ENCODE peak calls at places on chromosomes 4 and X, in six cellular contexts. E is uterus, S is A549, R is transverse colon, M is right lobe of liver, Q is adrenal gland. Y is an unnamed sample.

GRCh38 chrX:129945131-129945530 is 37.3 kb upstream of the BCORL1 start:
- DNase-seq in E (no peak), M (no peak), S (no peak), Q (no peak), R (no peak), Y (no peak)

GRCh38 chrX:73851014-73852009 is 288.3 kb downstream of the CHIC1 start:
- DNase-seq in E (peak; percentile 89), M (peak; percentile 84), R (peak; percentile 90), S (no peak), Q (no peak), Y (peak; percentile 97)

GRCh38 chrX:45714864-45715263 is 514.2 kb upstream of the DIPK2B start:
- DNase-seq in E (no peak), R (peak; percentile 11), S (no peak), Q (peak; percentile 44), M (no peak), Y (no peak)

GRCh38 chrX:50765986-50766385 is 48.0 kb downstream of the SHROOM4 start:
- DNase-seq in R (no peak), S (no peak), M (no peak), Q (no peak), E (no peak), Y (no peak)

GRCh38 chrX:3176439-3176820 is 135.2 kb downstream of the ARSF start:
- DNase-seq in S (no peak), Q (no peak), E (no peak), R (no peak), M (no peak), Y (no peak)

GRCh38 chr4:54473077-54473545 is 184.6 kb upstream of the KIT start:
- DNase-seq in M (no peak), S (no peak), Q (no peak), R (no peak), E (no peak), Y (no peak)

GRCh38 chr4:81982846-81983540 is 390.8 kb downstream of the HNRNPD start:
- DNase-seq in Q (no peak), E (no peak), M (no peak), S (no peak), R (no peak), Y (no peak)

GRCh38 chrX:109270580-109271484 is 211.1 kb downstream of the GUCY2F start:
- DNase-seq in R (peak; percentile 57), M (no peak), S (no peak), Q (no peak), E (no peak), Y (no peak)

GRCh38 chr4:1578968-1579833 is 104.9 kb downstream of the FAM53A start:
- DNase-seq in E (peak; percentile 77), Q (peak; percentile 74), R (peak; percentile 80), S (peak; percentile 72), M (peak; percentile 82), Y (peak; percentile 80)

GRCh38 chr4:1577818-1578217 is 106.3 kb downstream of the FAM53A start:
- DNase-seq in S (no peak), E (no peak), R (no peak), M (no peak), Q (no peak), Y (no peak)

GRCh38 chr4:1582227-1582626 is 101.9 kb downstream of the FAM53A start:
- DNase-seq in S (no peak), R (no peak), E (no peak), Q (no peak), M (peak; percentile 65), Y (no peak)

GRCh38 chr4:1578301-1578781 is 105.8 kb downstream of the FAM53A start:
- DNase-seq in E (no peak), M (no peak), S (no peak), R (no peak), Q (no peak), Y (no peak)

DNA sequence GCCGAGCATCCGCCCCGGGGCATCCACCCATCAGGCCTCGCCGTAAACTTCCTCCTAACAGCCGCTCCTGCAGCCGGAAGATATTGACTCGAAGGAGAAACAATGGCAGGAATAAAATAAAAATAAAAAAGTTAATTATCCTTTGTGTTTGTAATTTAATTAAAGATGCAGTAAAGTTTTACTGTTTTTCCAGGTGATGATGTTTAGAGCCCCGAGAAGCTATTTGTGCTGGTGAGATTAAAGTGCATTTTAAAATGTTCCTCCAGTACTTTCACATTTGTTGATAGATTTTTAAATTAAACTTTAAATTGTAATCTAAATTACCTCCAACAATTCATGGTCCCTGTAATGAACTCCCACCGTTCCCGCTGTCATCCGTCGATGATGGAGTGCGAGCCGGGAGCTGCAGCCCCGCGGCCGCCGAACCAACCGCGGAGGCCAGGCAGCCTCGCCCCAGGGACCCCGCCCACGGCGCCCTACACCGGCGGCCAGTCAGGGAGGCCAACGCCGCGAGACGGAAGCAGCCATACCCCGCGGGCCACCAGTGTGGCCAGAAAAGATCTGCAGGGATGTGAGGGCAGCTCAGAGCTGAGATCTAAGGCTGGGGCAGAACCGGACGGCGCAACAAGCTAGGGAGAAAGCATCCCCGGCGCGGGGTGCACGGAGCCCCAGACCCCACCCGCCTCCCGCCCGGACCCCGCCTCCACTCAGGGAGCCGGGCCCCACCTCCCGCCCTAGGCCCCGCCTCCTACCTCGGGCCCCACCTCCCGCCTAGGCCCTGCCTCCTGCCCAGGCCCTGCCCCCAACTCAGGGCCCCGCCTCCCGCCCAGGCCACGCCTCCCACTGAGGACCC is 104.1 kb downstream of the FAM53A start:
- DNase-seq in R (peak; percentile 91), E (peak; percentile 91), S (peak; percentile 61), Q (peak; percentile 94), M (peak; percentile 94), Y (peak; percentile 90)
- TF ChIP-seq POLR2A in R (peak; percentile 68), E (peak; percentile 50), S (peak; percentile 25), Q (peak; percentile 46), M (peak; percentile 29), Y (no peak)

GRCh38 chr4:156945532-156945931 is 26.1 kb downstream of the PDGFC start:
- DNase-seq in E (no peak), R (no peak), S (no peak), Q (no peak), M (no peak), Y (no peak)

GRCh38 chr4:156949373-156949814 is 22.2 kb downstream of the PDGFC start:
- DNase-seq in E (no peak), S (no peak), Q (no peak), M (no peak), R (no peak), Y (no peak)

GRCh38 chr4:156948738-156949137 is 22.9 kb downstream of the PDGFC start:
- DNase-seq in E (no peak), M (no peak), R (no peak), S (no peak), Q (no peak), Y (no peak)

GRCh38 chr4:156948133-156948532 is 23.5 kb downstream of the PDGFC start:
- DNase-seq in M (no peak), E (no peak), Q (no peak), R (no peak), S (no peak), Y (no peak)

DNA sequence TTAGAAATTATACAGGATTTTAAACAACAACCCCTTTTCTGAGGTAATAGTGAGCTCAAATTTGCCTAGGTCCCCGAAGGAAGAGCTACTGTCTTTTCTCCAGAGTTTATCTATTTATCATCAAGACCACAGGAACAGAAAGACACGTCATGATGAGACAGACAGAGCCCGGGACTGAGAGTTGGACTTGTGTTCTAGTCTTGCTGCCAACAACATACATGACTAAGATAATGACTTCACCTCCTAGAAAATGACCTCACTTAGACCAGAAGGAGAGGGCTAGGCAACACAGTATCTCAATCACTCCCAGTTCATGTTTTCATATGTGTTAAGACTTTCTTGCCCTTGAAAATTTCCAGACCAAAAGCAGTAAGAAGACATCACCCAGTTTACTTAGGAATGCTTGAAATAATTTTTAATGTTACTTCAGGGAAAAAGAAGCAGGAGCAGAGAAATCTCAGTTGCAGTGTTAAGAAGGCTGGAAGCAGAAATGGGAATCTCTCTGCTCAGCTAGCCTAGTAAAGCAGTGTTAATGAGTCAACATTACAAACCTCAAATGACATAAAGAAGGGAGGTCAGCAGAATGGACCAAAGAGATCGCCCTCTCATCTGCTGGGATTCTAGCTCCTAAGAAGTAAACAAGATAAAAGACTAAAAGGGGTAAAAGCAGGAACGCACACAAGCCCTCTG is 24.9 kb downstream of the PDGFC start:
- DNase-seq in M (no peak), S (peak; percentile 18), R (no peak), Q (peak; percentile 67), E (peak; percentile 27), Y (peak; percentile 42)
- H3K4me3 ChIP-seq in M (no peak overlapping the region), S (no peak overlapping the region), R (no peak overlapping the region), Q (no peak overlapping the region), E (no peak overlapping the region), Y (no peak overlapping the region)

DNA sequence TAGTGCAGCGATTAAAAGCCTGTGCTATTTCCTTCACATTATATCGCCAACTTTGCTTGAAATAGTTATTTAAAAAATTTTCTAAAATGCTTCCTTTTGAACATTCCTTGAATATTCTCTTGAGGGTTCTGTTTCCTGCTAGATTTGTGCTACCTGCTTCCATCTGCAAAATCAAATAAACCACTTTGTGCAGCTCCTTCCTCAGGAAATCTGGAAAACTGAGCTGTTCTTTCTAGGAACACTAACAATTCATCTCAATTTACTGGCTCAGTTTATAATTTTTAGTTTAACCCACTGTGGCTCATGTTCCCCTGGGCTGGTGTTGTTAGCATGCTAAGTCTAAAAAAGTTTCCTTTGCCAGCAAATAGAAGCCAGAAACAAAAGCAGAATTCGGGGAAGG is 88.1 kb upstream of the LCORL start:
- DNase-seq in R (no peak), S (no peak), Q (no peak), E (no peak), M (no peak), Y (no peak)
- TF ChIP-seq POLR2A in R (no peak), S (no peak), Q (no peak), E (no peak), M (no peak), Y (no peak)

DNA sequence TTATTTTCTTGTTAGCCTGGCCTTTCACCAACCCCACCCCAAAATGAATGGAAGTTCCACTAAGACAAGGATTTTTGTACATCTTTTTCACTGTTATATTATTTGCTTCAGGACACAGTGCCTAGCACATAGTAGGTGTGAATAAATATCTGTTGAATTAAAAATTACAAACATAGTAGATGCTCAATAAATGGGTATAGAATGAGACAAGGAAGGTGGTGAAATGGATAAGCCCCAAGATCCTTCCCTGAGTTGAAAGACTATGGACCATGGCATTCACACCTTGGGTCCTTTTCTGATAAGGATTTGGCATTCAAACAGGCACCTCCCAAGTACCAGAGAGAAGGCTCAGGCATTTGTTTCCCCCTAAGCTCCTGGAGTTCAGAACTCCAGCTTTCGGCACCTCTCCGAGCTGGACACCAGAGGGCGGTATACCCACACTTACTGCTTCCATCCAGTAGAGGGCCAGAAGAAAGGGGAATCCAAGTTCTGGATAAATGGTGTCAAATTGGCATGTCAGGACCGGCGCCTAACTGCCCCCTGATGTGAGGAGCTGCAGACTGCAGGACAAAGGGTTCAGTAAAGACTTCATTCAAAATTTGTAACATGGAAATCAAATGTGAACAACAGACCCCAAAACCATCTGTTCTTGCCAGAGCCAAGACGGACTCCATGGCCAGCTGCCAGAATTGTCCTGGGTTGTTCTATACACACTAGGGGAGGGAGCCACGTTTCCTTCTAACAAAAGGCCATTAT is 193.0 kb downstream of the GPC3 start:
- DNase-seq in M (peak; percentile 56), E (peak; percentile 57), Q (peak; percentile 69), R (peak; percentile 65), S (peak; percentile 39), Y (peak; percentile 89)
- H3K4me3 ChIP-seq in M (no peak overlapping the region), E (no peak overlapping the region), Q (peak overlapping the region; percentile 34), R (no peak overlapping the region), S (no peak overlapping the region), Y (no peak overlapping the region)

DNA sequence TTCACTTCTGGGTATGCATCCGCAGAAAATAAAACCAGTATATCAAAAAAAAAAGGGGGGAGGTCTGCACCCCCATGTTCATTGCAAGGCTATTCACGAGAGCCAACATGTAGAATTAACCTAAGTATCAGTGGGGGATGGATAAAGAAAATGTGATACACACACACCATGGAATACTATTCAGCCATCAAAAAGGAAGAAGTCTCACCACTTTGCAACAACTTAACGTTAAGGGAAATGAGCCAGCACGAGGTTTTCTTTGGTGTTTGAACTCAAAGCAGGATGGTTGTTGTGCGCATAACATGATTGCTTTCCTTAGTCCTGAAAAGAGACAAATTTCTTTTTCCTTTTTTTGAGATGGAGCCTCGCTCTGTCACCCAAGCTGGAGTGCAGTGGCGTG is 222.7 kb downstream of the SHOX start:
- DNase-seq in Q (no peak), R (no peak), E (no peak), M (no peak), S (no peak), Y (no peak)
- TF ChIP-seq POLR2A in Q (no peak), R (no peak), E (no peak), M (no peak), S (no peak), Y (no peak)

Y was measured in lower leg skin.